ENCODE peak calls at places on chromosomes 2 and 18, in six cellular contexts. T is dorsolateral prefrontal cortex; W is activated T-helper 9 cell treated with anti-CD3 and anti-CD28 coated beads, Interleukin-2, amount 50 U/mL, for 16 hours; H is mesenchymal stem cell; A is HS-5; G is NCI-H1105. O is an unnamed sample.

GRCh38 chr2:197673606-197674005 is 1.8 kb downstream of the RFTN2 start:
- DNase-seq in W (no peak), T (no peak), H (no peak), A (no peak), G (no peak), O (no peak)

GRCh38 chr2:15559800-15560403 is 1.2 kb downstream of the NBAS start:
- DNase-seq in W (no peak), G (no peak), T (no peak), H (no peak), A (no peak), O (no peak)

GRCh38 chr2:159462201-159462785 is 154.1 kb downstream of the BAZ2B start:
- DNase-seq in H (no peak), W (no peak), G (no peak), A (no peak), T (no peak), O (no peak)

GRCh38 chr2:158926478-158926948 is 41.9 kb upstream of the TANC1 start:
- DNase-seq in A (no peak), T (no peak), W (no peak), G (no peak), H (peak), O (no peak)

GRCh38 chr2:151357359-151357758 is at the start of gene TNFAIP6:
- DNase-seq in H (peak), T (no peak), A (peak), W (no peak), G (no peak), O (no peak)

GRCh38 chr2:231680992-231681852 is 27.1 kb upstream of the PTMA start:
- DNase-seq in A (no peak), H (peak), T (peak), G (no peak), W (no peak), O (peak)

GRCh38 chr18:49016648-49017539 is 66.1 kb upstream of the SMAD7 start:
- DNase-seq in W (no peak), G (no peak), T (peak), A (no peak), H (peak), O (peak)

GRCh38 chr18:76445275-76445674 is 49.8 kb downstream of the ZNF516 start:
- DNase-seq in H (peak), W (no peak), G (no peak), A (peak), T (no peak), O (no peak)

GRCh38 chr2:108268001-108268400 is 20.7 kb upstream of the SULT1C2 start:
- DNase-seq in H (peak), T (no peak), W (no peak), G (no peak), A (peak), O (no peak)

GRCh38 chr2:45919711-45920111 is 268.2 kb downstream of the PRKCE start:
- DNase-seq in T (no peak), A (no peak), G (no peak), W (no peak), H (no peak), O (no peak)

GRCh38 chr18:56083097-56083865 is 495.3 kb upstream of the TCF4 start:
- DNase-seq in A (no peak), W (no peak), T (no peak), G (peak), H (no peak), O (no peak)

GRCh38 chr2:156947261-156947660 is 310.2 kb upstream of the GALNT5 start:
- DNase-seq in A (no peak), H (no peak), W (no peak), G (no peak), T (no peak), O (no peak)

GRCh38 chr2:113406114-113406513 is 31.4 kb upstream of the ZNG1B start:
- DNase-seq in T (no peak), H (no peak), G (no peak), W (no peak), A (no peak), O (peak)

O was measured in ecto neural progenitor cell.